ENCODE peak calls at places on chromosomes 2 and 18, in nine cellular contexts. K is neuronal stem cell; M is WERI-Rb-1; S is K562; E is mammary epithelial cell; U is NT2/D1; W is CD8-positive, alpha-beta memory T cell; F is heart right ventricle; H is IMR-90. L is an unnamed sample. For H3K36me3, the result is how much of the 10 kb centered on the place peaks cover.

GRCh38 chr18:58781627-58782194 is 83.0 kb upstream of the ZNF532 start:
- DNase-seq in W (peak), U (peak), F (peak), M (peak), S (peak), H (peak), K (peak), E (peak), L (peak)

GRCh38 chr2:204234879-204235278 is 298.3 kb downstream of the ICOS start:
- DNase-seq in U (no peak), S (no peak), F (no peak), K (no peak), W (no peak), E (no peak), H (peak), M (no peak), L (peak)

GRCh38 chr18:10216809-10217208 is 237.6 kb upstream of the APCDD1 start:
- DNase-seq in U (no peak), H (no peak), M (no peak), W (no peak), F (no peak), E (no peak), S (no peak), K (no peak), L (no peak)

GRCh38 chr2:16208921-16209320 is 268.6 kb downstream of the MYCN start:
- DNase-seq in S (no peak), H (no peak), M (no peak), F (no peak), E (no peak), W (no peak), U (no peak), K (no peak), L (no peak)

GRCh38 chr2:15693926-15694588 is 102.4 kb downstream of the DDX1 start:
- DNase-seq in H (no peak), K (no peak), F (no peak), W (no peak), U (no peak), E (no peak), M (no peak), S (no peak), L (peak)

GRCh38 chr2:111537078-111537620 is 346.8 kb downstream of the ANAPC1 start:
- DNase-seq in S (no peak), U (no peak), K (no peak), E (no peak), W (no peak), M (no peak), H (no peak), F (no peak), L (no peak)

GRCh38 chr2:206971805-206972204 is 32.5 kb downstream of the CPO start:
- DNase-seq in K (no peak), M (no peak), S (no peak), U (no peak), W (no peak), F (no peak), H (peak), E (no peak), L (no peak)

GRCh38 chr2:64537991-64538390 is 13.9 kb downstream of the AFTPH start:
- DNase-seq in S (no peak), F (no peak), H (peak), U (no peak), E (no peak), M (no peak), K (no peak), W (no peak), L (no peak)

GRCh38 chr2:231737761-231738160 is 29.4 kb downstream of the PTMA start:
- DNase-seq in K (peak), M (no peak), W (no peak), S (no peak), E (no peak), U (no peak), F (no peak), H (no peak), L (no peak)

GRCh38 chr18:33440011-33440383 is 524 bp downstream of the CCDC178 start:
- DNase-seq in F (peak), H (peak), E (peak), W (no peak), K (peak), M (peak), U (peak), S (peak), L (peak)

DNA sequence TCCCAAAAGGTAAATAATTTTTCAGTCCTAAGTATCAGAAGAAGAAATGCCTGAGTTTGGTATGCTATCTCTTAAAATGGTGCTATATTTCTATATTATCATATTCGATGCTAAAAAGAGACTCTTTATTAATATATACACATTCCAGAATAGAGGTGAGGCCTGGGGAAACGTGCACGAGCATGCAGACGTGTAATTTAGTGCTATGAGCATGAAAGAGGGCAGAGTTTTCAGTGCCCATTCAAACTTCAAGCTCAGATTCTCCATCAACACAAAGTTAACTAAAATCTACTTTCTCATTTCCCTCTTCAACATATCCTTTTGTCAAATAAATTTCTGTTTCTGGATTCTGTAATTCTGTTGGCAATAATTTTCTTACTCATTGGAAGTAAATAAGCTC is 5.7 kb upstream of the COBLL1 start:
- DNase-seq in H (no peak), S (no peak), M (no peak), F (no peak), K (no peak), W (no peak), E (no peak), U (no peak), L (no peak)
- H3K4me3 ChIP-seq in H (no peak), S (no peak), M (no peak), F (no peak), K (no peak), W (no peak), E (peak), U (no peak), L (no peak)

GRCh38 chr2:47037678-47038077 is 117.4 kb downstream of the STPG4 start:
- DNase-seq in E (no peak), F (no peak), U (no peak), H (no peak), S (no peak), K (no peak), M (no peak), W (no peak), L (no peak)

GRCh38 chr2:47040662-47041061 is 114.4 kb downstream of the STPG4 start:
- DNase-seq in F (no peak), S (no peak), E (no peak), W (no peak), K (no peak), M (no peak), H (no peak), U (no peak), L (no peak)

GRCh38 chr2:47039913-47040562 is 115.1 kb downstream of the STPG4 start:
- DNase-seq in S (no peak), M (no peak), U (no peak), W (no peak), F (no peak), H (peak), K (no peak), E (no peak), L (no peak)

GRCh38 chr2:47039502-47039870 is 115.6 kb downstream of the STPG4 start:
- DNase-seq in K (no peak), W (no peak), H (no peak), E (no peak), U (no peak), F (no peak), M (no peak), S (no peak), L (no peak)

GRCh38 chr2:47038656-47039501 is 116.2 kb downstream of the STPG4 start:
- DNase-seq in F (no peak), M (no peak), U (no peak), K (no peak), E (no peak), H (no peak), W (no peak), S (no peak), L (no peak)
- H3K36me3 ChIP-seq in F (under half), M (under half), U (under half), K (under half), E (under half), H (under half), W (under half), S (under half), L (under half)

GRCh38 chr2:30707304-30707903 is 99.8 kb downstream of the CAPN13 start:
- DNase-seq in W (no peak), E (no peak), H (no peak), M (no peak), U (no peak), K (no peak), F (no peak), S (no peak), L (no peak)
- H3K4me3 ChIP-seq in W (no peak), E (no peak), H (no peak), M (no peak), U (no peak), K (no peak), F (no peak), S (no peak), L (no peak)

GRCh38 chr2:190376083-190376482 is 32.1 kb upstream of the MFSD6 start:
- DNase-seq in E (no peak), H (no peak), W (no peak), U (no peak), K (no peak), F (no peak), S (no peak), M (no peak), L (no peak)
- H3K36me3 ChIP-seq in E (under half), H (under half), W (under half), U (under half), K (under half), F (under half), S (under half), M (under half), L (under half)

DNA sequence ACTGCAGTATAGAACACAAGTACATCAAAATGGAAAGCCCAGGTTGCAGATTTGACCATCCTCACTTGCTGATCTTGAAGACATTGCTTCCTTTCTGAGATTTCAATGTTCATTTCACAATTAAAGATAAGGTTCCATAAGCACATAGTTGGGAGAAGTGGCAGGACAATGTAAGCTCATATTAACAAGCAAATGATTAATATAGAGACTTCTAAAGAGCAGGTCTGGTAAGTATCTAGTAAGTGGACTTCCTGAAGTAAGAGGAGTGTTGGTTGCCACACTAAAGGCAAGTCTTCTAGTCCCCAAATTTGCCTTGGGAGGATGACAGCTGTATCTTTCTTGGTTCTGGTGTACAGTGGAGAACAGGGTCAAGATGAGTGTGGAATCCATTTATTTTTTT is 1.4 kb upstream of the PTPRM start:
- DNase-seq in K (no peak), W (no peak), F (no peak), H (no peak), S (no peak), E (no peak), U (no peak), M (no peak), L (no peak)
- H3K4me3 ChIP-seq in K (no peak), W (no peak), F (no peak), H (no peak), S (no peak), E (no peak), U (no peak), M (no peak), L (no peak)

GRCh38 chr18:670456-670996 is 13.1 kb downstream of the TYMS start:
- DNase-seq in F (no peak), W (no peak), S (no peak), H (no peak), E (no peak), K (no peak), M (no peak), U (no peak), L (no peak)
- H3K36me3 ChIP-seq in F (under half), W (under half), S (half or more), H (under half), E (half or more), K (under half), M (half or more), U (half or more), L (half or more)

DNA sequence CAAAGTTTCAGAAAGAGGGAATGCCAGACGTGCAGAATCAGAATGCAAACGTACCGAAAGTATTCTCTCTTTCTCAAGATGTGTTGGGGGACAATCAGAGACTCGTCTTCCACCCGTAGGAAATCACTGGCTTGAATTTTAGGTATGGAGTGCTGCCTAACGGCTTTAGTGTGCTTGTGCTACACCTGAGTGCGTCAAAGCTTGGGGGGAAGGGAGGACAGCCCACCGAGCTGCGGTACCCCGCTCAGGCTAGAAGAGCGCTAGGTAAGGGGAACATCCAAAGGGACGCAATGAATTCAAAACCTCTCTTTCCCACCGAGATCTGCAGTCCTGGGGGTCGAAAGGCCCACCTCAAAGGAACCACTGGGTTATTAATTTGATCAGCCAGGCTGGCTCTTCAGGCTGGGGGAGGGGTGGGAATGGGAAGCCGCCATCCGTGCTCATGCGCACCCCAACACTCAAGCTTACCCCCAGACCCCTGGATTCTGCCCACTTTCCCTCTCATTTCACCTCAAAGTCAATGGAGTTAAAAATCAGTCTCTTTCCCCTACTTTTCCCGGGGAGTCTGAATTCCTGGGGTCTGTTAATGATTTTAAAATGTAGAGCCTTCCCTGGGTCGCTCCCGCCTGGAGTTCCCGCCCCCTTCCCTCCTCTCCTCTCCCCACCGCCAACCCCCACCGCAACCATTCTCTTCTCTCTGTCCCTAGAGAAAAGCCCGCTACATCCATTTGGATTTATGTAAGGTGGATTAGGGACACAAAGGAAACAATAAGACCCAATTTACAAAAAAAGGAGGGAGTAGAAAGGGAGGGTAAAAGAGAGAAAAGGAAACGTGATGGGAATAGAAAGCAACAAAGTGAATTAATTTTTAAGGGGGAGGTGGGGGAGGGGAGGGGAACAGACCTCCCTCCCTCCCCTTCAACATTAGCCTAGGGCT is 2.5 kb downstream of the EPHA4 start:
- DNase-seq in H (no peak), E (no peak), U (no peak), K (peak), F (no peak), W (no peak), M (no peak), S (no peak), L (no peak)
- H3K4me3 ChIP-seq in H (peak), E (no peak), U (peak), K (peak), F (no peak), W (no peak), M (no peak), S (no peak), L (no peak)

GRCh38 chr2:101852824-101853223 is 138.9 kb upstream of the IL1R2 start:
- DNase-seq in U (no peak), H (peak), W (no peak), E (no peak), M (no peak), K (no peak), S (no peak), F (no peak), L (no peak)

GRCh38 chr2:101847661-101848339 is 144.0 kb upstream of the IL1R2 start:
- DNase-seq in S (no peak), U (no peak), W (no peak), H (peak), F (no peak), M (no peak), E (no peak), K (no peak), L (no peak)

GRCh38 chr2:101848790-101849410 is 142.9 kb upstream of the IL1R2 start:
- DNase-seq in K (no peak), H (no peak), F (no peak), M (no peak), E (no peak), U (no peak), S (no peak), W (no peak), L (no peak)

GRCh38 chr2:101850450-101850849 is 141.3 kb upstream of the IL1R2 start:
- DNase-seq in E (peak), K (no peak), M (no peak), H (no peak), U (no peak), W (no peak), F (no peak), S (no peak), L (no peak)

DNA sequence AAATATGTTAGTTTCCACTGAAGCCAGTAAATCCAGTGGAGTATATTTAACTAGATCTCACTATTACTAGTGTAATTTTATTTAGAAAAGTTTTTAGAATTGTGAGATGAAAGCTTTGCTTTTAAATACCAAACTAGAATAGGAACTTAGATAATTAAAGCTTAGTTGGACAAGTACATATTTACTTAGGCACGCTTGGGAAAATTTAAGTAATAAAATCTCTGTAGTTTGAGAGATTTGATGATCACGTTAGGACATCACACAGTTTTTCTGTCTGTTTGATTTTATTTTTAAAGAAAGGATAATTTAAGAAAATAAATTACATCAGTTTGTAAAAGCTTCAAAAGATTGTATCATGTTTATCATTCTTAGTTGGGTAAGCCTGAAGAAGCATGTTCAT is 140.8 kb upstream of the IL1R2 start:
- DNase-seq in S (no peak), U (no peak), M (no peak), E (no peak), W (no peak), F (no peak), H (no peak), K (no peak), L (no peak)
- H3K36me3 ChIP-seq in S (under half), U (half or more), M (half or more), E (under half), W (under half), F (under half), H (under half), K (under half), L (half or more)

DNA sequence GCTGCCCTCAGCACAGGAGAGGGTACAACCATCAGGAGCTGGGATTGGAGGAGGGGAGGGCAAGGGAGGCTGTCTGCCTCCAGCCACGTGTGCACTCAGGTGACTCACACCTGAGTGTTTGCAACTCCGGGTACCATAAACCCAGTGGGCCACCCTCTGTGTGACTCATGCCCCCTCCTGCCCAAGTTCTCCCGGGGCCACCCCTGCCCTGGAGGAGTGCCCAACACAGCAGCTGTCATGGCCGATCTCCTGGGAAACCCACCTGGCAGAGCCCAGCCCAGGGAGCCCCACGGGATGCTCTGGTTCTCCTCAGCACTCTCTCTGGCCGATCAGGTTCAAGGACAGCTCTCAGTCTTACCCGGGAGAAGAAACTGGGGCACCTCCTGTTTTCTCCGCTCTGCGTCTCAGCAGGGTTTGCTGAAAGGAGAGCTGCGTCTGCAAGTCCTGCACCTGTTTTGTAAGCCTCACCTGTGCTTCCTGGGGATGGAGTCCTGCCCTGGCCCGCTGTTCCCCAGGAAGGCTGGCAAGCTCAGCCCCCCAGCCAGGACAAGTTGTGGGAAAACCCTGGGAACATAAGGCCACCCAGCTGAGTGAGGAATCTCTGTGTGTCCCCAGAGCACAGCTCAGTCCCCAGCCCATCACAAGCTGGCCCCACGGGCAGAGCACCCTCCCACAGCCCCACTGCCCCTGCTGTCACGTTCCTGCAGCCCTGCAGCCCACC is 44.0 kb upstream of the UBE2F start:
- DNase-seq in K (no peak), U (no peak), M (no peak), F (no peak), E (peak), S (no peak), W (no peak), H (no peak), L (no peak)
- H3K4me3 ChIP-seq in K (no peak), U (no peak), M (no peak), F (no peak), E (no peak), S (no peak), W (no peak), H (no peak), L (no peak)

GRCh38 chr2:239145106-239145505 is 255.7 kb downstream of the HDAC4 start:
- DNase-seq in U (no peak), F (no peak), W (no peak), H (no peak), K (no peak), S (no peak), E (no peak), M (no peak), L (no peak)
- H3K36me3 ChIP-seq in U (under half), F (under half), W (under half), H (half or more), K (under half), S (under half), E (under half), M (under half), L (under half)

L was measured in SJCRH30.